ENCODE peak calls at places on chromosomes 16 and 17, in nine cellular contexts. X is EL; Z is PC-9; A is effector memory CD8-positive, alpha-beta T cell; J is activated T-cell treated with anti-CD3 and anti-CD28 coated beads for 4 hours; B is cardiac muscle cell; U is activated CD4-positive, alpha-beta T cell treated with anti-CD3 and anti-CD28 coated beads for 1 hour; O is midbrain; Q is NCI-H1105 treated with DMSO at 0.1 percent for 48 hours. P is an unnamed sample.

GRCh38 chr17:81869221-81870154 is 1.6 kb downstream of the ARHGDIA start:
- DNase-seq in X (peak; percentile 60), Z (no peak), A (no peak), J (no peak), B (peak; percentile 72), U (peak; percentile 28), O (peak; percentile 8), Q (no peak), P (no peak)

GRCh38 chr16:75541236-75541635 is 5.3 kb upstream of the CHST5 start:
- DNase-seq in X (no peak), Z (no peak), A (no peak), J (no peak), B (no peak), U (no peak), O (no peak), Q (no peak), P (no peak)

GRCh38 chr16:83100679-83101078 is 473.9 kb downstream of the CDH13 start:
- DNase-seq in X (peak; percentile 34), Z (no peak), A (no peak), J (no peak), B (no peak), U (no peak), O (no peak), Q (no peak), P (no peak)

GRCh38 chr17:1577186-1577585 is 14.6 kb upstream of the PITPNA start:
- DNase-seq in X (peak; percentile 95), Z (no peak), A (no peak), J (no peak), B (no peak), U (no peak), O (peak; percentile 80), Q (no peak), P (peak; percentile 50)

GRCh38 chr17:57732062-57732461 is 13.0 kb downstream of the CCDC182 start:
- DNase-seq in X (no peak), Z (no peak), A (no peak), J (no peak), B (no peak), U (no peak), O (no peak), Q (peak; percentile 94), P (no peak)

GRCh38 chr17:40516581-40517285 is 15.3 kb upstream of the TNS4 start:
- DNase-seq in X (peak; percentile 72), Z (peak; percentile 94), A (peak; percentile 70), J (peak; percentile 49), B (no peak), U (peak; percentile 45), O (no peak), Q (no peak), P (no peak)

GRCh38 chr17:60664022-60664421 is 13.6 kb upstream of the BCAS3 start:
- DNase-seq in X (peak; percentile 25), Z (no peak), A (no peak), J (no peak), B (no peak), U (no peak), O (no peak), Q (no peak), P (no peak)

GRCh38 chr16:4319454-4319853 is 3.6 kb downstream of the GLIS2 start:
- DNase-seq in X (no peak), Z (no peak), A (peak; percentile 63), J (no peak), B (no peak), U (no peak), O (no peak), Q (no peak), P (no peak)

GRCh38 chr16:4982056-4982867 is 24.1 kb downstream of the SEC14L5 start:
- DNase-seq in X (no peak), Z (no peak), A (no peak), J (no peak), B (peak; percentile 44), U (no peak), O (no peak), Q (no peak), P (no peak)

GRCh38 chr17:31379796-31380195 is 11.7 kb upstream of the RAB11FIP4 start:
- DNase-seq in X (no peak), Z (no peak), A (no peak), J (no peak), B (no peak), U (no peak), O (peak; percentile 15), Q (no peak), P (no peak)

GRCh38 chr17:64497565-64498035 is 746 bp upstream of the POLG2 start:
- DNase-seq in X (no peak), Z (no peak), A (no peak), J (no peak), B (no peak), U (no peak), O (no peak), Q (no peak), P (no peak)

GRCh38 chr16:85524630-85525463 is 88.3 kb upstream of the GSE1 start:
- DNase-seq in X (no peak), Z (peak; percentile 92), A (no peak), J (no peak), B (no peak), U (no peak), O (peak; percentile 10), Q (no peak), P (no peak)

GRCh38 chr17:38674013-38674748 is 576 bp downstream of the EPOP start:
- DNase-seq in X (peak; percentile 32), Z (no peak), A (no peak), J (no peak), B (peak; percentile 55), U (no peak), O (no peak), Q (peak; percentile 12), P (no peak)

GRCh38 chr17:32564325-32564724 is 77.5 kb downstream of the CDK5R1 start:
- DNase-seq in X (no peak), Z (no peak), A (no peak), J (no peak), B (no peak), U (no peak), O (no peak), Q (no peak), P (no peak)

GRCh38 chr17:21453144-21453982 is 77.2 kb downstream of the KCNJ12 start:
- DNase-seq in X (no peak), Z (no peak), A (no peak), J (no peak), B (no peak), U (no peak), O (no peak), Q (no peak), P (no peak)

GRCh38 chr16:24909856-24910255 is 64.1 kb downstream of the SLC5A11 start:
- DNase-seq in X (no peak), Z (no peak), A (no peak), J (no peak), B (no peak), U (no peak), O (no peak), Q (no peak), P (no peak)

GRCh38 chr17:28958820-28959455 is 7.6 kb upstream of the PHF12 start:
- DNase-seq in X (no peak), Z (no peak), A (no peak), J (no peak), B (no peak), U (no peak), O (no peak), Q (no peak), P (no peak)

GRCh38 chr16:83908798-83909197 is 9.9 kb downstream of the MLYCD start:
- DNase-seq in X (no peak), Z (no peak), A (no peak), J (no peak), B (no peak), U (no peak), O (no peak), Q (no peak), P (no peak)

GRCh38 chr17:77961741-77962140 is 3.2 kb downstream of the TNRC6C start:
- DNase-seq in X (no peak), Z (no peak), A (no peak), J (no peak), B (no peak), U (no peak), O (no peak), Q (no peak), P (no peak)

GRCh38 chr16:85250609-85251223 is 138.4 kb upstream of the CIBAR2 start:
- DNase-seq in X (no peak), Z (no peak), A (no peak), J (no peak), B (no peak), U (no peak), O (no peak), Q (no peak), P (no peak)

GRCh38 chr17:36818134-36818825 is 119.0 kb upstream of the LHX1 start:
- DNase-seq in X (no peak), Z (no peak), A (no peak), J (no peak), B (no peak), U (no peak), O (no peak), Q (no peak), P (no peak)

GRCh38 chr16:11076259-11077018 is 132.1 kb downstream of the CLEC16A start:
- DNase-seq in X (no peak), Z (no peak), A (no peak), J (peak; percentile 66), B (no peak), U (no peak), O (no peak), Q (no peak), P (no peak)

GRCh38 chr17:37116802-37117201 is 168.0 kb downstream of the AATF start:
- DNase-seq in X (no peak), Z (no peak), A (no peak), J (no peak), B (no peak), U (no peak), O (no peak), Q (no peak), P (no peak)

GRCh38 chr17:49730078-49730786 is 22.5 kb upstream of the SLC35B1 start:
- DNase-seq in X (peak; percentile 70), Z (no peak), A (no peak), J (no peak), B (no peak), U (no peak), O (peak; percentile 80), Q (no peak), P (no peak)

GRCh38 chr17:64149196-64149595 is 19.3 kb upstream of the ERN1 start:
- DNase-seq in X (no peak), Z (no peak), A (no peak), J (no peak), B (no peak), U (no peak), O (no peak), Q (no peak), P (no peak)

GRCh38 chr16:396605-397004 is 394 bp upstream of the NME4 start:
- DNase-seq in X (peak; percentile 67), Z (no peak), A (no peak), J (no peak), B (peak; percentile 68), U (no peak), O (peak; percentile 24), Q (peak; percentile 30), P (no peak)

GRCh38 chr17:81733507-81734404 is 21.7 kb downstream of the SLC25A10 start:
- DNase-seq in X (peak; percentile 74), Z (peak; percentile 55), A (peak; percentile 51), J (peak; percentile 42), B (peak; percentile 86), U (peak; percentile 41), O (peak; percentile 86), Q (peak; percentile 47), P (no peak)

GRCh38 chr16:14051110-14051729 is 19.9 kb upstream of the MRTFB start:
- DNase-seq in X (no peak), Z (no peak), A (no peak), J (no peak), B (no peak), U (no peak), O (no peak), Q (no peak), P (no peak)

GRCh38 chr16:69474447-69474846 is 50.0 kb downstream of the CYB5B start:
- DNase-seq in X (no peak), Z (no peak), A (no peak), J (no peak), B (no peak), U (no peak), O (no peak), Q (no peak), P (no peak)

GRCh38 chr17:63772801-63773271 is 561 bp downstream of the CCDC47 start:
- DNase-seq in X (peak; percentile 25), Z (no peak), A (no peak), J (no peak), B (peak; percentile 30), U (no peak), O (no peak), Q (no peak), P (peak; percentile 3)

GRCh38 chr17:17076066-17076465 is 33.8 kb downstream of the MPRIP start:
- DNase-seq in X (no peak), Z (no peak), A (no peak), J (no peak), B (no peak), U (no peak), O (no peak), Q (no peak), P (no peak)